ENCODE peak calls at places on chromosome 18, in seven cellular contexts. N is K562, O is SK-N-SH, P is H1, T is GM12878, F is HepG2, M is HCT116. I is an unnamed sample. For H3K4me1 and H3K36me3, the result is how much of the 10 kb centered on the place peaks cover.

GRCh38 chr18:48142353-48142752 is 211.9 kb upstream of the SMAD2 start:
- DNase-seq in F (no peak), T (no peak), M (no peak), O (no peak), N (no peak), P (no peak), I (no peak)

GRCh38 chr18:3808985-3809780 is 359.2 kb downstream of the TGIF1 start:
- DNase-seq in O (no peak), F (no peak), T (no peak), P (no peak), N (no peak), M (no peak), I (no peak)

GRCh38 chr18:49547701-49548100 is 14.2 kb upstream of the LIPG start:
- DNase-seq in O (no peak), T (no peak), F (no peak), P (no peak), N (no peak), M (no peak), I (no peak)

GRCh38 chr18:43192408-43192807 is 76.9 kb upstream of the RIT2 start:
- DNase-seq in M (no peak), N (no peak), P (no peak), T (no peak), O (no peak), F (no peak), I (no peak)

GRCh38 chr18:55251186-55251995 is 292.1 kb upstream of the CCDC68 start:
- DNase-seq in M (no peak), F (no peak), T (no peak), N (no peak), P (no peak), O (no peak), I (no peak)

GRCh38 chr18:49490246-49490762 is 3.3 kb upstream of the C18orf32 start:
- DNase-seq in T (no peak), O (no peak), F (no peak), M (no peak), P (no peak), N (no peak), I (no peak)

GRCh38 chr18:44708451-44709083 is 27.9 kb downstream of the SETBP1 start:
- DNase-seq in P (no peak), O (no peak), T (no peak), F (no peak), M (no peak), N (no peak), I (no peak)

GRCh38 chr18:12998332-12999060 is 7.3 kb downstream of the CEP192 start:
- DNase-seq in O (no peak), P (no peak), T (peak), M (no peak), N (no peak), F (no peak), I (no peak)

GRCh38 chr18:25568926-25569325 is 217.0 kb upstream of the ZNF521 start:
- DNase-seq in M (no peak), T (no peak), O (no peak), P (no peak), N (no peak), F (no peak), I (no peak)

GRCh38 chr18:1014951-1015627 is 110.4 kb downstream of the ADCYAP1 start:
- DNase-seq in N (no peak), M (no peak), T (no peak), F (no peak), P (no peak), O (no peak), I (no peak)

GRCh38 chr18:42773870-42774269 is 341.6 kb downstream of the RIT2 start:
- DNase-seq in F (no peak), P (no peak), N (no peak), O (no peak), M (no peak), T (no peak), I (no peak)

GRCh38 chr18:70249118-70249517 is 39.7 kb upstream of the SOCS6 start:
- DNase-seq in M (no peak), F (no peak), T (no peak), N (no peak), O (no peak), P (no peak), I (no peak)

GRCh38 chr18:36354989-36355388 is 57.5 kb downstream of the FHOD3 start:
- DNase-seq in O (no peak), P (no peak), F (no peak), M (no peak), T (no peak), N (no peak), I (no peak)

GRCh38 chr18:22113144-22113813 is 56.1 kb upstream of the GATA6 start:
- DNase-seq in F (peak), P (no peak), T (no peak), N (no peak), M (no peak), O (no peak), I (no peak)

GRCh38 chr18:63225434-63225833 is 94.1 kb downstream of the BCL2 start:
- DNase-seq in O (no peak), F (no peak), P (no peak), T (no peak), M (no peak), N (no peak), I (no peak)

GRCh38 chr18:48459471-48459870 is 50.3 kb upstream of the ZBTB7C start:
- DNase-seq in M (no peak), O (no peak), N (no peak), F (no peak), P (no peak), T (no peak), I (no peak)

GRCh38 chr18:80176334-80177080 is 67.4 kb downstream of the ADNP2 start:
- DNase-seq in N (no peak), P (no peak), F (peak), M (no peak), T (no peak), O (no peak), I (no peak)
- H3K4me1 ChIP-seq in N (under half), P (under half), F (under half), M (under half), T (under half), O (under half), I (under half)

DNA sequence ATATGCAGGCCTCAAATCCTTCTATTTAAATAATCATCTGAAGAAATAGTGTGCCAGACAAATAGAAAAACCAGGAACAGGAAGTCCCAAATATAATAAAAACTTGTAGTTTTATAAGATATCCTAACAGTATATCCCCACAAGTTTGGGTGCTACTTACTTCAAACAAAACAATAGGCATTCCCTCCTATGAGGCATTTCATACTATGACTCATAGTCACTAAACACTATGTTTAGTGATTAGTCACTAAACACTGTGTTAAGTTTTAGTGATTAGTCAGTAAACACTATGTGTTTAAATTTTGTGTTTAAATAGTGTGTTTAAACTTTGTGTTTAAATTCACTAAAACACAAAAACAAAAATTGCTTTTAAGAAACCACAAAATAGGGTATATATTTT is 407.0 kb upstream of the CDH19 start:
- DNase-seq in P (no peak), M (no peak), N (no peak), O (no peak), T (no peak), F (no peak), I (peak)
- TF ChIP-seq SIN3A in P (no peak), M (no peak), N (no peak), O (no peak), T (no peak), F (no peak), I (no peak)

GRCh38 chr18:9587924-9588323 is 26.4 kb downstream of the PPP4R1 start:
- DNase-seq in M (no peak), F (no peak), O (no peak), N (no peak), T (no peak), P (no peak), I (no peak)

GRCh38 chr18:9581667-9582066 is 32.7 kb downstream of the PPP4R1 start:
- DNase-seq in P (no peak), F (no peak), M (no peak), N (no peak), T (no peak), O (no peak), I (no peak)

DNA sequence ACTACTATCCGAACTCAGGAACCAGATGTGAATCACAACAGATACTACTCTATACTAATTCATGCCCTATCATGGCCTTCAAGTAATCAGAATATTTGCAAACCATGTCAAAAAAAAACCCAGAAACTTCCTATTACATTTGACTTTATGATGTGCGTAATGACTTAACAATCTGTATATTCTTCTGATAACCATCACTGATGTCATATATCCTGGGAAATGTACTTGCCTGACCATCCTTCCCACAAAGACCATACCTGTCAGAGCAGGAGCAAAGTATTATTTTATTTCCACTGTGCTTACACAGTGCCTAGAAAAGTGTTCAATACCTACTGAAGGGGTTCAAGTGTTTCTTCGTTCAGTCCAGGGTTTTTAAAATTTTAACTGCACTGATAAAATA is 27.5 kb downstream of the PPP4R1 start:
- DNase-seq in N (no peak), P (no peak), F (no peak), M (no peak), T (no peak), O (no peak), I (no peak)
- H3K36me3 ChIP-seq in N (half or more), P (under half), F (half or more), M (under half), T (under half), O (half or more), I (under half)

GRCh38 chr18:51032193-51032592 is 2.2 kb downstream of the SMAD4 start:
- DNase-seq in P (no peak), O (no peak), T (no peak), F (no peak), M (no peak), N (no peak), I (no peak)

GRCh38 chr18:51029378-51029693 is 677 bp upstream of the SMAD4 start:
- DNase-seq in N (no peak), F (no peak), P (no peak), M (no peak), T (no peak), O (no peak), I (no peak)

GRCh38 chr18:51028201-51028805 is 1.7 kb upstream of the SMAD4 start:
- DNase-seq in M (peak), P (no peak), N (no peak), O (no peak), T (no peak), F (peak), I (no peak)

GRCh38 chr18:51029694-51030536 is at the start of gene SMAD4:
- DNase-seq in M (peak), T (peak), F (peak), P (peak), O (peak), N (peak), I (peak)

GRCh38 chr18:51030537-51031258 is 685 bp downstream of the SMAD4 start:
- DNase-seq in F (peak), P (peak), O (peak), N (no peak), M (no peak), T (no peak), I (no peak)
- H3K4me1 ChIP-seq in F (half or more), P (under half), O (under half), N (under half), M (under half), T (under half), I (under half)

DNA sequence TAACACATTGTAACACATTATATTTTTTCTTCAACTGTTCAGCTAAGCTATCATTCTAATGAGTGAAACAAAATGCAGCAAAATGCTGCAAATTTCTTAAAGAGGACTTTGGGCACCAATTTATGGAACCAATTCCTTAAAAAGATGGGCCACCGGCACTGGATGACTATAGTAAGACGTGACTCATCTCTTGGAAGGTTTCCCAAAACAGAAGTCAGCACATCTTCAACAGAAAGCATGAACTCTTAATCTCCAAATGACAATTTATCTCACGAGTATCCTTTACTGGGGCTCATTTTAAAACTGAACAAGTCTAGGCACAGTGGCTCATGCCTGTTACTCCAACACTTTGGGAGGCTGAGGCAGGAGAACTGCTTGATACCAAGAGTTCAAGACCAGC is 213.4 kb downstream of the CDH20 start:
- DNase-seq in T (no peak), M (peak), F (no peak), P (no peak), O (no peak), N (no peak), I (no peak)
- TF ChIP-seq SIN3A in T (no peak), M (no peak), F (no peak), P (no peak), O (no peak), N (no peak), I (no peak)

GRCh38 chr18:58391113-58391892 is 237.6 kb downstream of the ALPK2 start:
- DNase-seq in P (no peak), M (no peak), F (no peak), T (no peak), N (no peak), O (peak), I (no peak)
- H3K36me3 ChIP-seq in P (under half), M (under half), F (half or more), T (under half), N (under half), O (under half), I (under half)

GRCh38 chr18:51611326-51611725 is 413.8 kb upstream of the MEX3C start:
- DNase-seq in M (no peak), P (no peak), F (no peak), N (no peak), O (no peak), T (no peak), I (no peak)
- H3K4me1 ChIP-seq in M (under half), P (under half), F (under half), N (under half), O (under half), T (under half), I (under half)

GRCh38 chr18:33593261-33593660 is 15.2 kb downstream of the ASXL3 start:
- DNase-seq in N (no peak), F (no peak), P (no peak), T (no peak), M (no peak), O (no peak), I (no peak)
- TF ChIP-seq SIN3A in N (no peak), F (no peak), P (no peak), T (no peak), M (no peak), O (no peak), I (no peak)

I was measured in Panc1.